ENCODE peak calls at places on chromosomes 1 and 21, in five cellular contexts. Y, L, W, E and B are unnamed samples.

GRCh38 chr1:229141271-229141670 is 129.6 kb upstream of the RAB4A start:
- DNase-seq in Y (no peak), L (no peak), W (no peak), E (no peak), B (no peak)

GRCh38 chr1:10932088-10932487 is 80.4 kb upstream of the TARDBP start:
- DNase-seq in Y (no peak), L (no peak), W (no peak), E (no peak), B (no peak)

GRCh38 chr1:36157115-36157903 is 1.3 kb downstream of the MAP7D1 start:
- DNase-seq in Y (no peak), L (no peak), W (no peak), E (no peak), B (no peak)

GRCh38 chr21:14251336-14251735 is 35.4 kb downstream of the RBM11 start:
- DNase-seq in Y (no peak), L (no peak), W (no peak), E (no peak), B (no peak)

GRCh38 chr1:75310067-75310466 is 175.9 kb downstream of the LHX8 start:
- DNase-seq in Y (no peak), L (no peak), W (no peak), E (no peak), B (no peak)

GRCh38 chr1:161966076-161966475 is 57.6 kb downstream of the OLFML2B start:
- DNase-seq in Y (no peak), L (no peak), W (no peak), E (no peak), B (no peak)

GRCh38 chr1:62227496-62227895 is 32.8 kb downstream of the L1TD1 start:
- DNase-seq in Y (no peak), L (no peak), W (no peak), E (no peak), B (no peak)

GRCh38 chr1:184685116-184685515 is 69.5 kb downstream of the EDEM3 start:
- DNase-seq in Y (no peak), L (no peak), W (peak; percentile 29), E (no peak), B (no peak)

GRCh38 chr21:38809170-38809878 is 3.6 kb downstream of the ETS2 start:
- DNase-seq in Y (no peak), L (no peak), W (no peak), E (no peak), B (no peak)

GRCh38 chr1:31694910-31695300 is 8.9 kb downstream of the COL16A1 start:
- DNase-seq in Y (no peak), L (no peak), W (no peak), E (no peak), B (no peak)

GRCh38 chr1:72516826-72517225 is 234.5 kb upstream of the NEGR1 start:
- DNase-seq in Y (no peak), L (no peak), W (no peak), E (no peak), B (no peak)

GRCh38 chr1:230752407-230752806 is 5.2 kb downstream of the CAPN9 start:
- DNase-seq in Y (no peak), L (peak; percentile 53), W (peak; percentile 88), E (no peak), B (peak; percentile 88)

GRCh38 chr21:16342932-16343331 is 613.1 kb downstream of the USP25 start:
- DNase-seq in Y (no peak), L (no peak), W (no peak), E (no peak), B (no peak)

GRCh38 chr1:71668059-71668458 is 587.2 kb upstream of the ZRANB2 start:
- DNase-seq in Y (no peak), L (no peak), W (no peak), E (no peak), B (no peak)

GRCh38 chr21:29105218-29105617 is 25.2 kb upstream of the MAP3K7CL start:
- DNase-seq in Y (no peak), L (no peak), W (no peak), E (no peak), B (no peak)